ENCODE peak calls at places on chromosomes 13 and 19, in six cellular contexts. N is left lung, K is body of pancreas, O is endothelial cell of umbilical vein, F is right lobe of liver, E is psoas muscle. L is an unnamed sample.

GRCh38 chr19:47310819-47311218 is 1.2 kb downstream of the C5AR1 start:
- DNase-seq in N (peak), K (peak), O (no peak), F (peak), E (no peak), L (no peak)

GRCh38 chr19:45938733-45939319 is 24.2 kb upstream of the NANOS2 start:
- DNase-seq in N (no peak), K (no peak), O (no peak), F (no peak), E (no peak), L (no peak)

GRCh38 chr13:102999498-102999897 is 66.7 kb downstream of the SLC10A2 start:
- DNase-seq in N (no peak), K (no peak), O (no peak), F (no peak), E (no peak), L (no peak)

GRCh38 chr13:22076658-22077057 is 405.8 kb downstream of the FGF9 start:
- DNase-seq in N (no peak), K (no peak), O (no peak), F (no peak), E (no peak), L (no peak)

GRCh38 chr19:5293607-5294089 is 47.0 kb downstream of the PTPRS start:
- DNase-seq in N (no peak), K (no peak), O (no peak), F (no peak), E (peak), L (no peak)

GRCh38 chr13:111326981-111327642 is 6.7 kb downstream of the TEX29 start:
- DNase-seq in N (peak), K (no peak), O (no peak), F (no peak), E (no peak), L (no peak)

GRCh38 chr19:46840157-46840942 is 10.3 kb downstream of the AP2S1 start:
- DNase-seq in N (no peak), K (peak), O (peak), F (no peak), E (peak), L (peak)

GRCh38 chr19:10398819-10399218 is 4.5 kb downstream of the CDC37 start:
- DNase-seq in N (no peak), K (no peak), O (no peak), F (no peak), E (no peak), L (no peak)

GRCh38 chr13:92843549-92843948 is 383.1 kb upstream of the GPC6 start:
- DNase-seq in N (no peak), K (no peak), O (no peak), F (no peak), E (no peak), L (no peak)

GRCh38 chr19:54096642-54097106 is 3.9 kb downstream of the OSCAR start:
- DNase-seq in N (peak), K (no peak), O (no peak), F (no peak), E (no peak), L (no peak)
- H3K4me3 ChIP-seq in N (peak), K (no peak), O (no peak), F (no peak), E (peak), L (no peak)

GRCh38 chr13:99370476-99371272 is 63.5 kb upstream of the GPR183 start:
- DNase-seq in N (no peak), K (no peak), O (no peak), F (no peak), E (no peak), L (no peak)
- H3K4me3 ChIP-seq in N (no peak), K (no peak), O (no peak), F (no peak), E (no peak), L (no peak)

GRCh38 chr19:57477191-57478008 is at the start of gene ZNF772:
- DNase-seq in N (peak), K (peak), O (peak), F (peak), E (peak), L (peak)
- H3K4me3 ChIP-seq in N (peak), K (peak), O (peak), F (peak), E (peak), L (peak)

GRCh38 chr19:13119654-13120053 is 1.6 kb downstream of the NACC1 start:
- DNase-seq in N (no peak), K (no peak), O (no peak), F (no peak), E (no peak), L (no peak)
- H3K4me3 ChIP-seq in N (peak), K (no peak), O (no peak), F (no peak), E (peak), L (peak)

GRCh38 chr19:12580180-12580694 is 29.0 kb upstream of the ZNF564 start:
- DNase-seq in N (no peak), K (no peak), O (no peak), F (no peak), E (no peak), L (no peak)

GRCh38 chr19:12578641-12579040 is 27.4 kb upstream of the ZNF564 start:
- DNase-seq in N (no peak), K (no peak), O (no peak), F (peak), E (no peak), L (no peak)

DNA sequence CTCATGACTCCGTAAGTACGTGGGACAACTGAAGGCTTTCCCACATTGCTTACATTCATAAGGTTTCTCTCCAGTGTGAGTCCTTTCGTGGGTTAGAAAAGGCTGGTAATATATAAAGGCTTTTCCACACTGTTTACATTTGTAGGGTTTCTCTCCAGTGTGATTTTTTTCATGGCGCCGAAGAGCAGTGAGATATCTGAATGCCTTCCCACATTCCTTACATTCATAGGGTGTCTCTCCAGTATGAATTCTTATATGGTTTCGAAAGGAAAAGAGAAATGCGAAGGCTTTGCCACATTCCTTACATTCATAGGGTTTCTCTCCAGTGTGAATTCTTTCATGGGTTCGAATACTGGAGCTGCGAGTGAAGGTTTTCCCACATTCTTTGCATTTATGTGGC is 29.5 kb downstream of the ZNF490 start:
- DNase-seq in N (no peak), K (no peak), O (no peak), F (no peak), E (no peak), L (no peak)
- H3K4me3 ChIP-seq in N (no peak), K (no peak), O (no peak), F (no peak), E (no peak), L (no peak)

GRCh38 chr19:13835791-13836723 is 40.8 kb downstream of the ZSWIM4 start:
- DNase-seq in N (peak), K (peak), O (no peak), F (peak), E (peak), L (no peak)
- H3K4me3 ChIP-seq in N (peak), K (no peak), O (no peak), F (no peak), E (peak), L (no peak)

GRCh38 chr19:27738569-27739193 is 1474.3 kb downstream of the UQCRFS1 start:
- DNase-seq in N (no peak), K (no peak), O (no peak), F (peak), E (no peak), L (no peak)
- H3K4me3 ChIP-seq in N (no peak), K (no peak), O (no peak), F (no peak), E (no peak), L (no peak)

DNA sequence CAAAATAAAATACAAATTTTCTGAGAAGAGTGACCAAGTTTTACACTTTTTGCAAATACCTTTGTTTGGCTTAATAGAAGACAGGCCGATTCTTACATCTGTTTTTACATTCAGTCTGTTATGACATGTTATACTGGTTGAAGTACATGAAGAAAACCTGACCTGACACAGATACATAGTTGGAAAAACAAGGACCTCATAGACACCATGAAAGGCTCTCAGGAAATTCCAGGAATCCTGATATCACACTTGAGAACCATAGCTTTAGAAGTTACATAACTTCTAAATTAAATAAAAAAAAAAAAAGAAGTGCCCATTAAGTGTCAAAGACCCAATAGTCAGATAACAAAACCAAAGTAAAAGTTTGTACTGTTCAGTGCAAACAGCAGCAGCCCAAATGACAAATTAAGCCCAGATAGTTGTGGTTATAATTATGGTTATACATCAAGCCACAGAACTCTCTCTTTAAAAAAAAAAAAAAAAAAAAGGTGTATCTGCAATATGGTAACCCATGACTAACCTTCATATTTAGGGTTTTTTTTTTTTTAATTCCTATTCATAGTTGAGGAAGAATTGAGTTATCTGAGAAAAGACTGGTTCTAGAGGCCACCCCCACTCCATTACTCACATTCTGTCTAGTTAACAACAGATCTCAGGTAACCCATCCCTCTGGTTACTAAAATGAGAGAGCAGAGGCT is 19.8 kb downstream of the RBM26 start:
- DNase-seq in N (no peak), K (no peak), O (no peak), F (no peak), E (no peak), L (no peak)
- H3K4me3 ChIP-seq in N (no peak), K (no peak), O (no peak), F (no peak), E (no peak), L (no peak)